ENCODE peak calls at places on chromosomes 4 and X, in five cellular contexts. One of them, this sample, is unnamed.

GRCh38 chr4:80239480-80239879 is 27.0 kb upstream of the FGF5 start:
- DNase-seq in activated CD8-positive, alpha-beta memory T cell treated with anti-CD3 and anti-CD28 coated beads for 48 hours: no peak
- DNase-seq in stimulated activated CD4-positive, alpha-beta T cell treated with anti-CD3 and anti-CD28 coated beads, Interleukin-12 subunit alpha, Interleukin-12 subunit beta, amount 100 ng/mL, for 4 hours: no peak
- DNase-seq in ELR: peak; percentile 74
- DNase-seq in T47D: no peak
- DNase-seq in this sample: peak; percentile 64

GRCh38 chr4:8218371-8219050 is 19.4 kb downstream of the SH3TC1 start:
- DNase-seq in activated CD8-positive, alpha-beta memory T cell treated with anti-CD3 and anti-CD28 coated beads for 48 hours: no peak
- DNase-seq in ELR: no peak
- DNase-seq in stimulated activated CD4-positive, alpha-beta T cell treated with anti-CD3 and anti-CD28 coated beads, Interleukin-12 subunit alpha, Interleukin-12 subunit beta, amount 100 ng/mL, for 4 hours: no peak
- DNase-seq in T47D: no peak
- DNase-seq in this sample: no peak

GRCh38 chrX:1673337-1673736 is 58.5 kb downstream of the ASMT start:
- DNase-seq in stimulated activated CD4-positive, alpha-beta T cell treated with anti-CD3 and anti-CD28 coated beads, Interleukin-12 subunit alpha, Interleukin-12 subunit beta, amount 100 ng/mL, for 4 hours: no peak
- DNase-seq in ELR: peak; percentile 23
- DNase-seq in activated CD8-positive, alpha-beta memory T cell treated with anti-CD3 and anti-CD28 coated beads for 48 hours: peak; percentile 33
- DNase-seq in T47D: no peak
- DNase-seq in this sample: peak; percentile 31

GRCh38 chr4:77493829-77494551 is 111.6 kb upstream of the CXCL13 start:
- DNase-seq in activated CD8-positive, alpha-beta memory T cell treated with anti-CD3 and anti-CD28 coated beads for 48 hours: no peak
- DNase-seq in stimulated activated CD4-positive, alpha-beta T cell treated with anti-CD3 and anti-CD28 coated beads, Interleukin-12 subunit alpha, Interleukin-12 subunit beta, amount 100 ng/mL, for 4 hours: no peak
- DNase-seq in ELR: peak; percentile 56
- DNase-seq in T47D: no peak
- DNase-seq in this sample: peak; percentile 14

GRCh38 chr4:112563431-112564200 is 47.6 kb upstream of the NEUROG2 start:
- DNase-seq in ELR: no peak
- DNase-seq in T47D: no peak
- DNase-seq in activated CD8-positive, alpha-beta memory T cell treated with anti-CD3 and anti-CD28 coated beads for 48 hours: no peak
- DNase-seq in stimulated activated CD4-positive, alpha-beta T cell treated with anti-CD3 and anti-CD28 coated beads, Interleukin-12 subunit alpha, Interleukin-12 subunit beta, amount 100 ng/mL, for 4 hours: no peak
- DNase-seq in this sample: no peak

GRCh38 chr4:6892909-6893202 is 16.8 kb upstream of the TBC1D14 start:
- DNase-seq in stimulated activated CD4-positive, alpha-beta T cell treated with anti-CD3 and anti-CD28 coated beads, Interleukin-12 subunit alpha, Interleukin-12 subunit beta, amount 100 ng/mL, for 4 hours: no peak
- DNase-seq in T47D: no peak
- DNase-seq in ELR: no peak
- DNase-seq in activated CD8-positive, alpha-beta memory T cell treated with anti-CD3 and anti-CD28 coated beads for 48 hours: no peak
- DNase-seq in this sample: no peak

GRCh38 chrX:28246675-28247074 is 265.4 kb upstream of the DCAF8L1 start:
- DNase-seq in ELR: no peak
- DNase-seq in T47D: no peak
- DNase-seq in activated CD8-positive, alpha-beta memory T cell treated with anti-CD3 and anti-CD28 coated beads for 48 hours: no peak
- DNase-seq in stimulated activated CD4-positive, alpha-beta T cell treated with anti-CD3 and anti-CD28 coated beads, Interleukin-12 subunit alpha, Interleukin-12 subunit beta, amount 100 ng/mL, for 4 hours: no peak
- DNase-seq in this sample: no peak

GRCh38 chrX:48826876-48827653 is 752 bp downstream of the ERAS start:
- DNase-seq in activated CD8-positive, alpha-beta memory T cell treated with anti-CD3 and anti-CD28 coated beads for 48 hours: no peak
- DNase-seq in stimulated activated CD4-positive, alpha-beta T cell treated with anti-CD3 and anti-CD28 coated beads, Interleukin-12 subunit alpha, Interleukin-12 subunit beta, amount 100 ng/mL, for 4 hours: no peak
- DNase-seq in ELR: no peak
- DNase-seq in T47D: no peak
- DNase-seq in this sample: no peak

GRCh38 chr4:149264093-149264733 is 551.4 kb downstream of the IQCM start:
- DNase-seq in T47D: peak; percentile 11
- DNase-seq in ELR: peak; percentile 69
- DNase-seq in stimulated activated CD4-positive, alpha-beta T cell treated with anti-CD3 and anti-CD28 coated beads, Interleukin-12 subunit alpha, Interleukin-12 subunit beta, amount 100 ng/mL, for 4 hours: peak; percentile 0
- DNase-seq in activated CD8-positive, alpha-beta memory T cell treated with anti-CD3 and anti-CD28 coated beads for 48 hours: no peak
- DNase-seq in this sample: peak; percentile 77

GRCh38 chr4:148693913-148694649 is 251.9 kb upstream of the NR3C2 start:
- DNase-seq in activated CD8-positive, alpha-beta memory T cell treated with anti-CD3 and anti-CD28 coated beads for 48 hours: no peak
- DNase-seq in ELR: no peak
- DNase-seq in stimulated activated CD4-positive, alpha-beta T cell treated with anti-CD3 and anti-CD28 coated beads, Interleukin-12 subunit alpha, Interleukin-12 subunit beta, amount 100 ng/mL, for 4 hours: no peak
- DNase-seq in T47D: no peak
- DNase-seq in this sample: no peak

GRCh38 chr4:140152760-140153418 is 1.1 kb downstream of the MAML3 start:
- DNase-seq in T47D: no peak
- DNase-seq in activated CD8-positive, alpha-beta memory T cell treated with anti-CD3 and anti-CD28 coated beads for 48 hours: no peak
- DNase-seq in stimulated activated CD4-positive, alpha-beta T cell treated with anti-CD3 and anti-CD28 coated beads, Interleukin-12 subunit alpha, Interleukin-12 subunit beta, amount 100 ng/mL, for 4 hours: peak; percentile 47
- DNase-seq in ELR: peak; percentile 54
- DNase-seq in this sample: peak; percentile 78

GRCh38 chrX:97132654-97133415 is 249.1 kb downstream of the RPA4 start:
- DNase-seq in stimulated activated CD4-positive, alpha-beta T cell treated with anti-CD3 and anti-CD28 coated beads, Interleukin-12 subunit alpha, Interleukin-12 subunit beta, amount 100 ng/mL, for 4 hours: no peak
- DNase-seq in T47D: no peak
- DNase-seq in activated CD8-positive, alpha-beta memory T cell treated with anti-CD3 and anti-CD28 coated beads for 48 hours: no peak
- DNase-seq in ELR: no peak
- DNase-seq in this sample: no peak

GRCh38 chr4:16253127-16253960 is 27.1 kb upstream of the TAPT1 start:
- DNase-seq in T47D: no peak
- DNase-seq in ELR: peak; percentile 91
- DNase-seq in stimulated activated CD4-positive, alpha-beta T cell treated with anti-CD3 and anti-CD28 coated beads, Interleukin-12 subunit alpha, Interleukin-12 subunit beta, amount 100 ng/mL, for 4 hours: no peak
- DNase-seq in activated CD8-positive, alpha-beta memory T cell treated with anti-CD3 and anti-CD28 coated beads for 48 hours: no peak
- DNase-seq in this sample: peak; percentile 91

GRCh38 chr4:175457956-175458355 is 354.1 kb downstream of the GPM6A start:
- DNase-seq in ELR: no peak
- DNase-seq in activated CD8-positive, alpha-beta memory T cell treated with anti-CD3 and anti-CD28 coated beads for 48 hours: no peak
- DNase-seq in stimulated activated CD4-positive, alpha-beta T cell treated with anti-CD3 and anti-CD28 coated beads, Interleukin-12 subunit alpha, Interleukin-12 subunit beta, amount 100 ng/mL, for 4 hours: no peak
- DNase-seq in T47D: no peak
- DNase-seq in this sample: no peak

GRCh38 chr4:152257601-152258066 is 278.3 kb downstream of the FBXW7 start:
- DNase-seq in T47D: no peak
- DNase-seq in ELR: peak; percentile 30
- DNase-seq in activated CD8-positive, alpha-beta memory T cell treated with anti-CD3 and anti-CD28 coated beads for 48 hours: no peak
- DNase-seq in stimulated activated CD4-positive, alpha-beta T cell treated with anti-CD3 and anti-CD28 coated beads, Interleukin-12 subunit alpha, Interleukin-12 subunit beta, amount 100 ng/mL, for 4 hours: no peak
- DNase-seq in this sample: peak; percentile 68

GRCh38 chrX:152926279-152926678 is 28.4 kb downstream of the ZNF185 start:
- DNase-seq in activated CD8-positive, alpha-beta memory T cell treated with anti-CD3 and anti-CD28 coated beads for 48 hours: no peak
- DNase-seq in T47D: no peak
- DNase-seq in stimulated activated CD4-positive, alpha-beta T cell treated with anti-CD3 and anti-CD28 coated beads, Interleukin-12 subunit alpha, Interleukin-12 subunit beta, amount 100 ng/mL, for 4 hours: peak; percentile 34
- DNase-seq in ELR: peak; percentile 87
- DNase-seq in this sample: peak; percentile 75

GRCh38 chr4:4585012-4585670 is 43.3 kb upstream of the STX18 start:
- DNase-seq in stimulated activated CD4-positive, alpha-beta T cell treated with anti-CD3 and anti-CD28 coated beads, Interleukin-12 subunit alpha, Interleukin-12 subunit beta, amount 100 ng/mL, for 4 hours: no peak
- DNase-seq in activated CD8-positive, alpha-beta memory T cell treated with anti-CD3 and anti-CD28 coated beads for 48 hours: no peak
- DNase-seq in T47D: no peak
- DNase-seq in ELR: peak; percentile 64
- DNase-seq in this sample: peak; percentile 88

GRCh38 chr4:116099596-116099995 is 985.8 kb downstream of the TRAM1L1 start:
- DNase-seq in T47D: no peak
- DNase-seq in ELR: peak; percentile 61
- DNase-seq in stimulated activated CD4-positive, alpha-beta T cell treated with anti-CD3 and anti-CD28 coated beads, Interleukin-12 subunit alpha, Interleukin-12 subunit beta, amount 100 ng/mL, for 4 hours: no peak
- DNase-seq in activated CD8-positive, alpha-beta memory T cell treated with anti-CD3 and anti-CD28 coated beads for 48 hours: no peak
- DNase-seq in this sample: no peak

GRCh38 chr4:51835854-51836253 is 7.1 kb upstream of the DCUN1D4 start:
- DNase-seq in activated CD8-positive, alpha-beta memory T cell treated with anti-CD3 and anti-CD28 coated beads for 48 hours: no peak
- DNase-seq in stimulated activated CD4-positive, alpha-beta T cell treated with anti-CD3 and anti-CD28 coated beads, Interleukin-12 subunit alpha, Interleukin-12 subunit beta, amount 100 ng/mL, for 4 hours: no peak
- DNase-seq in T47D: no peak
- DNase-seq in ELR: no peak
- DNase-seq in this sample: no peak

GRCh38 chrX:149937881-149938426 is 337 bp downstream of the EOLA2 start:
- DNase-seq in ELR: peak; percentile 15
- DNase-seq in stimulated activated CD4-positive, alpha-beta T cell treated with anti-CD3 and anti-CD28 coated beads, Interleukin-12 subunit alpha, Interleukin-12 subunit beta, amount 100 ng/mL, for 4 hours: no peak
- DNase-seq in activated CD8-positive, alpha-beta memory T cell treated with anti-CD3 and anti-CD28 coated beads for 48 hours: peak; percentile 1
- DNase-seq in T47D: no peak
- DNase-seq in this sample: peak; percentile 43

GRCh38 chr4:177001271-177002175 is 208.8 kb upstream of the VEGFC start:
- DNase-seq in T47D: no peak
- DNase-seq in ELR: peak; percentile 73
- DNase-seq in activated CD8-positive, alpha-beta memory T cell treated with anti-CD3 and anti-CD28 coated beads for 48 hours: no peak
- DNase-seq in stimulated activated CD4-positive, alpha-beta T cell treated with anti-CD3 and anti-CD28 coated beads, Interleukin-12 subunit alpha, Interleukin-12 subunit beta, amount 100 ng/mL, for 4 hours: no peak
- DNase-seq in this sample: peak; percentile 60

GRCh38 chr4:74418063-74418670 is 26.8 kb upstream of the AREG start:
- DNase-seq in stimulated activated CD4-positive, alpha-beta T cell treated with anti-CD3 and anti-CD28 coated beads, Interleukin-12 subunit alpha, Interleukin-12 subunit beta, amount 100 ng/mL, for 4 hours: no peak
- DNase-seq in activated CD8-positive, alpha-beta memory T cell treated with anti-CD3 and anti-CD28 coated beads for 48 hours: no peak
- DNase-seq in T47D: no peak
- DNase-seq in ELR: peak; percentile 92
- DNase-seq in this sample: peak; percentile 84

GRCh38 chrX:37349131-37350033 is at the start of gene PRRG1:
- DNase-seq in T47D: no peak
- DNase-seq in activated CD8-positive, alpha-beta memory T cell treated with anti-CD3 and anti-CD28 coated beads for 48 hours: no peak
- DNase-seq in ELR: peak; percentile 84
- DNase-seq in stimulated activated CD4-positive, alpha-beta T cell treated with anti-CD3 and anti-CD28 coated beads, Interleukin-12 subunit alpha, Interleukin-12 subunit beta, amount 100 ng/mL, for 4 hours: no peak
- DNase-seq in this sample: peak; percentile 91